ENCODE peak calls at places on chromosomes 6 and 20, in eight cellular contexts. A is CD4-positive, alpha-beta memory T cell; F is left lung; D is PC-9; M is IMR-90; W is mesendoderm; H is body of pancreas; C is Peyer's patch. E is an unnamed sample.

GRCh38 chr6:106226676-106227075 is 98.9 kb downstream of the ATG5 start:
- DNase-seq in A (no peak), F (no peak), D (no peak), M (no peak), W (no peak), H (no peak), C (no peak), E (no peak)

GRCh38 chr6:42507901-42508300 is 55.9 kb upstream of the UBR2 start:
- DNase-seq in A (no peak), F (no peak), D (no peak), M (peak; percentile 10), W (no peak), H (no peak), C (no peak), E (no peak)

GRCh38 chr6:100701728-100702127 is 179.4 kb downstream of the ASCC3 start:
- DNase-seq in A (no peak), F (no peak), D (no peak), M (no peak), W (no peak), H (no peak), C (no peak), E (no peak)

GRCh38 chr20:37911838-37912273 is 8.9 kb downstream of the VSTM2L start:
- DNase-seq in A (no peak), F (no peak), D (no peak), M (peak; percentile 4), W (peak; percentile 77), H (peak; percentile 30), C (peak; percentile 57), E (peak; percentile 85)

GRCh38 chr6:158856261-158856660 is 37.1 kb upstream of the EZR start:
- DNase-seq in A (no peak), F (no peak), D (no peak), M (no peak), W (no peak), H (no peak), C (no peak), E (no peak)

GRCh38 chr6:8030920-8031319 is 33.3 kb downstream of the BLOC1S5 start:
- DNase-seq in A (no peak), F (no peak), D (no peak), M (no peak), W (no peak), H (no peak), C (no peak), E (no peak)

GRCh38 chr6:30264731-30265130 is 51.5 kb upstream of the TRIM26 start:
- DNase-seq in A (no peak), F (no peak), D (no peak), M (peak; percentile 49), W (no peak), H (no peak), C (no peak), E (no peak)

GRCh38 chr6:54243699-54244098 is 64.5 kb upstream of the TINAG start:
- DNase-seq in A (no peak), F (no peak), D (no peak), M (no peak), W (no peak), H (no peak), C (no peak), E (no peak)

GRCh38 chr6:3804981-3805380 is 44.2 kb upstream of the FAM50B start:
- DNase-seq in A (no peak), F (no peak), D (no peak), M (no peak), W (no peak), H (no peak), C (no peak), E (no peak)

GRCh38 chr20:60381643-60382400 is 423.6 kb downstream of the CDH26 start:
- DNase-seq in A (no peak), F (no peak), D (no peak), M (no peak), W (no peak), H (no peak), C (no peak), E (no peak)

GRCh38 chr6:53831081-53831839 is 36.5 kb downstream of the LRRC1 start:
- DNase-seq in A (no peak), F (no peak), D (no peak), M (no peak), W (no peak), H (no peak), C (no peak), E (no peak)

GRCh38 chr6:35218021-35218420 is 4.3 kb downstream of the SCUBE3 start:
- DNase-seq in A (no peak), F (no peak), D (no peak), M (peak; percentile 63), W (peak; percentile 47), H (no peak), C (no peak), E (no peak)

GRCh38 chr6:18058429-18058828 is 64.0 kb downstream of the NHLRC1 start:
- DNase-seq in A (no peak), F (no peak), D (no peak), M (no peak), W (no peak), H (no peak), C (no peak), E (no peak)

GRCh38 chr6:82686719-82687118 is 323.1 kb downstream of the TPBG start:
- DNase-seq in A (no peak), F (no peak), D (no peak), M (no peak), W (no peak), H (no peak), C (no peak), E (no peak)

GRCh38 chr6:82679232-82679631 is 315.6 kb downstream of the TPBG start:
- DNase-seq in A (no peak), F (no peak), D (no peak), M (no peak), W (no peak), H (no peak), C (no peak), E (no peak)

GRCh38 chr6:82680192-82680591 is 316.6 kb downstream of the TPBG start:
- DNase-seq in A (no peak), F (no peak), D (no peak), M (no peak), W (no peak), H (no peak), C (no peak), E (no peak)

DNA sequence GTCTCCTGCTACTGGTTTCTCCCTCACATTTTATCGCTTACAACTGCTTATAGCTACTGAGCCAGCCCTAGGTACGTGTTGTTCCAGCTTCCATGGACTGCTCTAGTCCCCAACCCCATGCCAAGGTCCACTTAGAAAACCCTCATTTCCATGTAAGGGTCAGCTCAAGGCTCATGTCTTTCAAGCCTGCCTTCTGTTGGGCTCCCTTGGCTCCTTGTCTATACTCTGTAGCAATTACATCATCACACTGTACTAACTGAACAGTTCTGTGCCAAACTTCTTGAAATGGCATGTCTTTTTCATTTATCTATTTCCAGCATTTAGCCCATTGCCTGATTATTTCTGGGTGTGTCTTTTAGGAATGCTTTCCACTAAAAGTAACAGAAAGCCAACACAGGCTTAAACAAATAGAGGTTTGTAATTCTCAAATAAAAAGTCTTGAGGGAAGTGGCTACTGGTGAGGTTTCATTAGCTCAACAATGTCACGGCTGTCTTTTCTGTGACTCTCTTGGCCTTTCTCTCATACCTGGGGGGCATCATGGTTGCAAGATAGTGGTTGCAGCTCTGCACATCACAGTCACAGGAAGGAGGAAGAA is 317.6 kb downstream of the TPBG start:
- DNase-seq in A (no peak), F (no peak), D (no peak), M (no peak), W (no peak), H (no peak), C (no peak), E (no peak)
- H3K27me3 ChIP-seq in A (no peaks in the 10 kb centered on the region), F (no peaks in the 10 kb centered on the region), D (no peaks in the 10 kb centered on the region), M (peaks cover 5% of the 10 kb centered on the region), W (no peaks in the 10 kb centered on the region), H (no peaks in the 10 kb centered on the region), C (no peaks in the 10 kb centered on the region), E (no peaks in the 10 kb centered on the region)

DNA sequence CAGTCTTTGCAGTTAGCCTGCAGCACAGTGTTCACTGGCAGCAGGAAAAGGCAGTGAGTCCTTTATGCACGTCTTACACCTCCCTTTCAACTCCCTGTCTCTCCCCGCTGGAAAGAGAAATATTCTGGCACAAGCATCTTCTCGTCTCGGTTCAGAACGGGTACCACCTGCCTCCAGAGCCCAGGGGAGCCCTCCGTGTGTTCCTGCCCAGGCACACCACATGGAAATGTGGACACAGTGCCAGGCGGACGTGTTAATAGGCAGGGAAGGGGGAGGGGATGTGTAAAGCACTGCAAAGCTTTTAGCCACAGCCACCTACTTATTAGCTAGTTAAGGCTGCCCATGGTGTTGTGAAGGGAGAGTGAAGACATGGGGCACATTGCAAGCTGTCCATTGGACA is 219.7 kb downstream of the FARS2 start:
- DNase-seq in A (no peak), F (no peak), D (no peak), M (no peak), W (peak; percentile 20), H (peak; percentile 16), C (no peak), E (no peak)
- H3K4me3 ChIP-seq in A (no peak overlapping the region), F (no peak overlapping the region), D (no peak overlapping the region), M (no peak overlapping the region), W (no peak overlapping the region), H (no peak overlapping the region), C (no peak overlapping the region), E (no peak overlapping the region)

DNA sequence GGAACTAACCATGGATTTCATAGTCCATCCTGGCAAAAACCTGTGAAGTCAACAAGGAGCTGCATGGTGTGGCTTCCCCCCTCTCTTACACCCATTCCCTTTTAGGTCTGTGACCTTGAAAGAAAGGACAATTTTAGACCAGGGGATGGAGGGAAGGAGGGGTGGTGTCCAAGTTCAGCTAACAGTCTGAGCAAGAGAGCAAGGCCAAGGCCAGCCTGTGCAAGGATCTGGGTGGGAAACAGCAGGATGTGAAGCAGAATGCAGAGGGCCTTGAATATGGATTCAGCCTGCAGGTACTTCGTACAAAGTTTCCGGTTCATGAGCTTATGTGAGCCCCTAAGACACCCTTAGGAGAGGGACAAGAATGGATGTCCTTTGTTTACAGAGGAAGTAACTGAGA is 293.0 kb downstream of the KIF16B start:
- DNase-seq in A (no peak), F (no peak), D (no peak), M (no peak), W (no peak), H (no peak), C (no peak), E (no peak)
- H3K36me3 ChIP-seq in A (no peaks in the 10 kb centered on the region), F (no peaks in the 10 kb centered on the region), D (no peaks in the 10 kb centered on the region), M (no peaks in the 10 kb centered on the region), W (no peaks in the 10 kb centered on the region), H (no peaks in the 10 kb centered on the region), C (no peaks in the 10 kb centered on the region), E (no peaks in the 10 kb centered on the region)

GRCh38 chr20:21511485-21511849 is 2.4 kb downstream of the NKX2-2 start:
- DNase-seq in A (no peak), F (no peak), D (no peak), M (no peak), W (no peak), H (no peak), C (no peak), E (peak; percentile 71)
- H3K27me3 ChIP-seq in A (peaks cover 72% of the 10 kb centered on the region), F (peaks cover 100% of the 10 kb centered on the region), D (peaks cover 8% of the 10 kb centered on the region), M (peaks cover 92% of the 10 kb centered on the region), W (peaks cover 74% of the 10 kb centered on the region), H (no peaks in the 10 kb centered on the region), C (no peaks in the 10 kb centered on the region), E (peaks cover 92% of the 10 kb centered on the region)

GRCh38 chr6:77466055-77467028 is 3.1 kb upstream of the HTR1B start:
- DNase-seq in A (no peak), F (peak; percentile 56), D (peak; percentile 36), M (peak; percentile 74), W (peak; percentile 85), H (peak; percentile 63), C (peak; percentile 61), E (peak; percentile 47)
- H3K4me3 ChIP-seq in A (peak overlapping the region; percentile 42), F (peak overlapping the region; percentile 43), D (no peak overlapping the region), M (peak overlapping the region; percentile 46), W (peak overlapping the region; percentile 48), H (no peak overlapping the region), C (peak overlapping the region; percentile 43), E (peak overlapping the region; percentile 49)

GRCh38 chr6:168369776-168370175 is 50.2 kb upstream of the DACT2 start:
- DNase-seq in A (no peak), F (no peak), D (no peak), M (no peak), W (no peak), H (no peak), C (no peak), E (no peak)
- H3K36me3 ChIP-seq in A (no peaks in the 10 kb centered on the region), F (no peaks in the 10 kb centered on the region), D (no peaks in the 10 kb centered on the region), M (no peaks in the 10 kb centered on the region), W (no peaks in the 10 kb centered on the region), H (no peaks in the 10 kb centered on the region), C (no peaks in the 10 kb centered on the region), E (no peaks in the 10 kb centered on the region)

E was measured in H7.